ENCODE peak calls at places on chromosomes 6 and 20, in eight cellular contexts. One of them, this sample, is unnamed. For H3K27me3, the result is how much of the 10 kb centered on the place peaks cover.

GRCh38 chr6:154371337-154371736 is 14.7 kb upstream of the IPCEF1 start:
- DNase-seq in breast epithelium: no peak
- DNase-seq in adipocyte: no peak
- DNase-seq in lower lobe of right lung: no peak
- DNase-seq in prostate gland: no peak
- DNase-seq in adrenal gland: no peak
- DNase-seq in fibroblast of lung: no peak
- DNase-seq in mammary epithelial cell: no peak
- DNase-seq in this sample: no peak

GRCh38 chr6:40116829-40117228 is 182.6 kb upstream of the MOCS1 start:
- DNase-seq in fibroblast of lung: no peak
- DNase-seq in adrenal gland: no peak
- DNase-seq in breast epithelium: no peak
- DNase-seq in lower lobe of right lung: no peak
- DNase-seq in prostate gland: no peak
- DNase-seq in mammary epithelial cell: no peak
- DNase-seq in adipocyte: no peak
- DNase-seq in this sample: no peak

GRCh38 chr20:6178537-6178936 is 55.7 kb upstream of the FERMT1 start:
- DNase-seq in prostate gland: no peak
- DNase-seq in lower lobe of right lung: no peak
- DNase-seq in breast epithelium: no peak
- DNase-seq in fibroblast of lung: peak
- DNase-seq in adrenal gland: no peak
- DNase-seq in adipocyte: peak
- DNase-seq in mammary epithelial cell: peak
- DNase-seq in this sample: no peak

GRCh38 chr6:5865492-5866031 is 141.2 kb downstream of the NRN1 start:
- DNase-seq in prostate gland: no peak
- DNase-seq in mammary epithelial cell: no peak
- DNase-seq in fibroblast of lung: no peak
- DNase-seq in adrenal gland: no peak
- DNase-seq in lower lobe of right lung: no peak
- DNase-seq in adipocyte: no peak
- DNase-seq in breast epithelium: no peak
- DNase-seq in this sample: no peak

GRCh38 chr6:33995046-33995872 is 150.6 kb downstream of the GRM4 start:
- DNase-seq in breast epithelium: no peak
- DNase-seq in adrenal gland: no peak
- DNase-seq in mammary epithelial cell: no peak
- DNase-seq in prostate gland: no peak
- DNase-seq in fibroblast of lung: no peak
- DNase-seq in adipocyte: no peak
- DNase-seq in lower lobe of right lung: no peak
- DNase-seq in this sample: peak

GRCh38 chr6:169684056-169684455 is 17.8 kb downstream of the WDR27 start:
- DNase-seq in breast epithelium: no peak
- DNase-seq in fibroblast of lung: no peak
- DNase-seq in adipocyte: no peak
- DNase-seq in lower lobe of right lung: no peak
- DNase-seq in adrenal gland: no peak
- DNase-seq in prostate gland: no peak
- DNase-seq in mammary epithelial cell: no peak
- DNase-seq in this sample: no peak

GRCh38 chr6:99822741-99823512 is 171.1 kb downstream of the MCHR2 start:
- DNase-seq in mammary epithelial cell: peak
- DNase-seq in adipocyte: peak
- DNase-seq in fibroblast of lung: peak
- DNase-seq in adrenal gland: no peak
- DNase-seq in breast epithelium: no peak
- DNase-seq in prostate gland: peak
- DNase-seq in lower lobe of right lung: no peak
- DNase-seq in this sample: peak

GRCh38 chr6:6764764-6765434 is 176.4 kb downstream of the LY86 start:
- DNase-seq in prostate gland: no peak
- DNase-seq in adipocyte: no peak
- DNase-seq in fibroblast of lung: no peak
- DNase-seq in adrenal gland: peak
- DNase-seq in lower lobe of right lung: no peak
- DNase-seq in mammary epithelial cell: no peak
- DNase-seq in breast epithelium: no peak
- DNase-seq in this sample: no peak

GRCh38 chr20:17938889-17939619 is 29.5 kb downstream of the SNX5 start:
- DNase-seq in lower lobe of right lung: peak
- DNase-seq in breast epithelium: peak
- DNase-seq in adipocyte: peak
- DNase-seq in prostate gland: peak
- DNase-seq in fibroblast of lung: peak
- DNase-seq in mammary epithelial cell: peak
- DNase-seq in adrenal gland: peak
- DNase-seq in this sample: peak

GRCh38 chr6:117880824-117881223 is 26.2 kb upstream of the SLC35F1 start:
- DNase-seq in adipocyte: no peak
- DNase-seq in breast epithelium: no peak
- DNase-seq in prostate gland: no peak
- DNase-seq in mammary epithelial cell: no peak
- DNase-seq in fibroblast of lung: no peak
- DNase-seq in adrenal gland: no peak
- DNase-seq in lower lobe of right lung: no peak
- DNase-seq in this sample: no peak

GRCh38 chr20:15875446-15875845 is 697.8 kb downstream of the KIF16B start:
- DNase-seq in adrenal gland: peak
- DNase-seq in prostate gland: no peak
- DNase-seq in lower lobe of right lung: no peak
- DNase-seq in mammary epithelial cell: no peak
- DNase-seq in breast epithelium: no peak
- DNase-seq in adipocyte: no peak
- DNase-seq in fibroblast of lung: no peak
- DNase-seq in this sample: no peak

GRCh38 chr20:50153500-50154377 is at the start of gene PEDS1:
- DNase-seq in prostate gland: peak
- DNase-seq in mammary epithelial cell: peak
- DNase-seq in adipocyte: peak
- DNase-seq in fibroblast of lung: peak
- DNase-seq in lower lobe of right lung: peak
- DNase-seq in adrenal gland: peak
- DNase-seq in breast epithelium: peak
- DNase-seq in this sample: peak

GRCh38 chr20:53287357-53288042 is 306.1 kb downstream of the ZNF217 start:
- DNase-seq in lower lobe of right lung: no peak
- DNase-seq in mammary epithelial cell: no peak
- DNase-seq in fibroblast of lung: no peak
- DNase-seq in breast epithelium: no peak
- DNase-seq in adrenal gland: no peak
- DNase-seq in prostate gland: no peak
- DNase-seq in adipocyte: no peak
- DNase-seq in this sample: no peak

GRCh38 chr20:49403012-49403411 is 79.5 kb downstream of the KCNB1 start:
- DNase-seq in breast epithelium: no peak
- DNase-seq in mammary epithelial cell: no peak
- DNase-seq in lower lobe of right lung: no peak
- DNase-seq in adrenal gland: no peak
- DNase-seq in fibroblast of lung: no peak
- DNase-seq in adipocyte: no peak
- DNase-seq in prostate gland: no peak
- DNase-seq in this sample: no peak

GRCh38 chr6:134853111-134854055 is 96.5 kb downstream of the ALDH8A1 start:
- DNase-seq in adrenal gland: no peak
- DNase-seq in lower lobe of right lung: no peak
- DNase-seq in prostate gland: no peak
- DNase-seq in fibroblast of lung: peak
- DNase-seq in breast epithelium: no peak
- DNase-seq in mammary epithelial cell: peak
- DNase-seq in adipocyte: peak
- DNase-seq in this sample: peak

GRCh38 chr20:57708694-57709673 is 831 bp downstream of the PMEPA1 start:
- DNase-seq in mammary epithelial cell: no peak
- DNase-seq in adipocyte: peak
- DNase-seq in lower lobe of right lung: no peak
- DNase-seq in adrenal gland: peak
- DNase-seq in breast epithelium: no peak
- DNase-seq in fibroblast of lung: no peak
- DNase-seq in prostate gland: no peak
- DNase-seq in this sample: peak

DNA sequence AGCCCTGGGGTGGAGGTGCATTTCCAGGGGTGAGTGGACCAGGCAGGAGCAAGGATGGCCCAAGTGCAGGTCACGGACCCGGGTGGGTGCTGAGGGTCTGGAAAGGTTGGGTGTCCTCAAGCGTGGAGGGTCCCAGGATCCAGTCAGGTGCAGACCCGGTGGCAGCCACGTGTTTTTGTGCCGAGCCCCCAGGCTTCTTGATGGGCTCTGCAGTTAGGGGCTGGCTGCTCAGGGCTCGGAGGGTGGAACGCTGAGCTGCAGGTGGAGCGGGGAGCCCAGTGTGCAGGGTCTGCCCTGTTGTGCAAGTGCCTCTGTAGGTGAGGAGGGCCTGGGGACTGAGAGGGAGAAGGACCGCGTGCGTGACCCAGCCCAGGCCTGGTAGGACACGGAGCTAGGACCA is 70.9 kb upstream of the HLA-E start:
- DNase-seq in fibroblast of lung: no peak
- DNase-seq in adrenal gland: no peak
- DNase-seq in lower lobe of right lung: no peak
- DNase-seq in prostate gland: no peak
- DNase-seq in mammary epithelial cell: no peak
- DNase-seq in adipocyte: no peak
- DNase-seq in breast epithelium: no peak
- DNase-seq in this sample: no peak
- H3K27me3 ChIP-seq in fibroblast of lung: under half
- H3K27me3 ChIP-seq in adrenal gland: under half
- H3K27me3 ChIP-seq in lower lobe of right lung: under half
- H3K27me3 ChIP-seq in prostate gland: under half
- H3K27me3 ChIP-seq in mammary epithelial cell: under half
- H3K27me3 ChIP-seq in adipocyte: half or more
- H3K27me3 ChIP-seq in breast epithelium: under half
- H3K27me3 ChIP-seq in this sample: under half

DNA sequence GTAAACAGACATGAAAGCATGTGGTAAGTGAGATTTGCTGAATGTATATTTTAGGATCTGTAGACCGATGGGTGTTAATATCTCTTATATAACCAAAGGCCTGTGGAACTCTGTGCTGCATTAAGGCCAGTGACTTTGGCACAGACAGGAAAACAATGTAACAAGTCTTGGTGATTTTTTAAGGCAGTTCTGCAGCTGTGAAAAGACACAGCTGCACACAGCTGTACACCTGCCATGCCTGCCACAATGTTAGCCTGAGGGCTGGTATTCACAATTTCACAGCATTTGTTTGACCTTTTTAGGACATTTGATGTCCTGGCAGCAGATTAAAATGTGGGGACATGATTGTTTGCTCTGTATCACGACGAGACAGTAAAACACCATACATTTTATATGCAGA is 6.1 kb downstream of the SOBP start:
- DNase-seq in fibroblast of lung: no peak
- DNase-seq in adipocyte: no peak
- DNase-seq in prostate gland: no peak
- DNase-seq in breast epithelium: no peak
- DNase-seq in lower lobe of right lung: no peak
- DNase-seq in mammary epithelial cell: no peak
- DNase-seq in adrenal gland: no peak
- DNase-seq in this sample: no peak
- H3K27me3 ChIP-seq in fibroblast of lung: under half
- H3K27me3 ChIP-seq in adipocyte: under half
- H3K27me3 ChIP-seq in prostate gland: under half
- H3K27me3 ChIP-seq in breast epithelium: under half
- H3K27me3 ChIP-seq in lower lobe of right lung: under half
- H3K27me3 ChIP-seq in mammary epithelial cell: under half
- H3K27me3 ChIP-seq in adrenal gland: under half
- H3K27me3 ChIP-seq in this sample: under half

DNA sequence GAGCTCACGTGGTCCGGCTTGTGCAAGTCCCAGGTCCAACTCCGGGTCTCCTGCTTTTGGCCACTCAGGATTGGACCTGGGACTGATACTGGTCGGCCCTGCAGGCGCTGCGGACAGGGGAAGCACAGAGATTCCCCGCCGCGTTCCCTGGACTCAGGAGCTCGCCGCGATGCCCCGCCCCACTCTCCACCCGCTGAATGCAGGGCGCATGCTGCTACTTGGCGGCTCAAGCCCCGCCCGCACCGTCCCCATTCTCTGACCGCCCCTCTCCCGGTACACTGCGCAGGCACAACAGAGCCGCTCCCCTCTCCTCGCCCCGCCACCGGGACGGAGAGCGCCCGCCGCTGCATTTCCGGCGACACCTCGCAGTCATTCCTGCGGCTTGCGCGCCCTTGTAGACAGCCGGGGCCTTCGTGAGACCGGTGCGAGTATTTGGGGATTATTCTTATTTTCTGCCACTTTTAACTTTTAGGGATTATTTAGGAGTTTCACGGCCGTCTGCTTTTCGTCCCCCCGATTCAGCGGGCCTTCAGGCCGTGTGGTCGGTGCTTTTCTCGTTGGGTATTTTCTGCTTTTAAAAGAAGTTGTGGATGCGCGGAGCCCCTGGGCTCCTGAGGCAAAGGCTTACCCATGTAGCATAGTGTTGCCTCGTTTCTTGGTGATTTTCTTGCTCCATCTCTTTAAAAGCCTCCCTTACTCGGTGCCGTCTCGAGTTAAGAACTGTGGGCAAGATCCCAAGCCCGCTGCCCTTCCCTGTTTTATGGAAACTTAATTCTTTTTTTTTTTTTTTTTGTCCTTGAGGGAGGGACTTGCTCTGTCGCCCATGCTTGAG is at the start of gene TMEM14C:
- DNase-seq in mammary epithelial cell: peak
- DNase-seq in lower lobe of right lung: peak
- DNase-seq in prostate gland: peak
- DNase-seq in breast epithelium: peak
- DNase-seq in fibroblast of lung: peak
- DNase-seq in adipocyte: peak
- DNase-seq in adrenal gland: peak
- DNase-seq in this sample: peak
- H3K27me3 ChIP-seq in mammary epithelial cell: under half
- H3K27me3 ChIP-seq in lower lobe of right lung: under half
- H3K27me3 ChIP-seq in prostate gland: under half
- H3K27me3 ChIP-seq in breast epithelium: under half
- H3K27me3 ChIP-seq in fibroblast of lung: under half
- H3K27me3 ChIP-seq in adipocyte: under half
- H3K27me3 ChIP-seq in adrenal gland: under half
- H3K27me3 ChIP-seq in this sample: under half

DNA sequence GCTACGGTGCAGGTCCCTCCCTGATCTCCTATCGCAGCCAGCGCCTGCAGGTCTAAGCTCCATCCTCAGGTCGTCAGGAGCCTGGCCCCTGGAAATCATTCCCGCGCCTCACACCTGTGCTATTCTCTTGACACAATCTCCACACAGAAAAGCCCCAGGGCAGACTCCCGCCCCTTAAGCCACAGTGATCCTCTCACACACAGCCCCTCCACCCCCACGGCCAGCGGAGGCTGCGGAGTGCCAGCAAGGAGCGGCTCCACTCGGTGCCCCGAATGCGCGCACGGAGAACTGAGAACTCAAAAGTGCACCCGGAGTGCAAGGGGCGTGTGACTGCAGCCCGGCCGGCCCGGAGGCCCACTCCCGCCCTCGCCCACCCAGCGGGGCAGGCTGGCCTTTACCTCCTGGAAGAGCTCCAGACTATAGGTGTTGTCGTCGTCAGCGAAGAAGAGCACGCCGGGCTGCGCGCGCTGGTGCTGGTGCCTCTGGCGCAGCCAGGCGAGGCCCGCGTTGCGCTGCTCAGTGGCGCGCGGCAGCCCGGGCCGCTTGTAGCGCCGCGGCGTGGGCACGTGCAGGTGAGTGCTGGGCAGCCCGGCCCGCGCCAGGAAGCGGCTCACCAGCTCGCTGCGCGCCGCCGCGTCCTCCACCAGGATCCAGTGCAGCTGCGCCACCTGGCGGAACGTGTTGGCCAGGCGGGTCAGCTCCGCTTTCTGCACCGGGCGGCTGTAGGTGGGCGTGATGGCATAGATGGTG is 1.2 kb downstream of the B3GAT2 start:
- DNase-seq in fibroblast of lung: peak
- DNase-seq in breast epithelium: peak
- DNase-seq in mammary epithelial cell: peak
- DNase-seq in lower lobe of right lung: peak
- DNase-seq in prostate gland: peak
- DNase-seq in adrenal gland: peak
- DNase-seq in adipocyte: peak
- DNase-seq in this sample: peak
- H3K27me3 ChIP-seq in fibroblast of lung: under half
- H3K27me3 ChIP-seq in breast epithelium: under half
- H3K27me3 ChIP-seq in mammary epithelial cell: under half
- H3K27me3 ChIP-seq in lower lobe of right lung: under half
- H3K27me3 ChIP-seq in prostate gland: under half
- H3K27me3 ChIP-seq in adrenal gland: under half
- H3K27me3 ChIP-seq in adipocyte: half or more
- H3K27me3 ChIP-seq in this sample: under half